ENCODE peak calls at places on chromosomes 13 and 19, in four cellular contexts. Z is GM12878, L is SK-N-SH, K is K562. S is an unnamed sample.
A peak's percentile ranks its signal among the peaks of the same experiment; 100 is the strongest.

GRCh38 chr13:80083516-80084085 is 257.3 kb downstream of the SPRY2 start:
- DNase-seq in Z (no peak), L (no peak), K (no peak), S (no peak)

GRCh38 chr13:27341616-27342015 is 71.0 kb downstream of the RASL11A start:
- DNase-seq in Z (no peak), L (no peak), K (peak; percentile 16), S (no peak)

GRCh38 chr13:97982286-97982685 is 28.8 kb downstream of the IPO5 start:
- DNase-seq in Z (no peak), L (no peak), K (no peak), S (no peak)

GRCh38 chr19:30854661-30855060 is 482.5 kb downstream of the ZNF536 start:
- DNase-seq in Z (no peak), L (no peak), K (no peak), S (no peak)

GRCh38 chr13:43664700-43665191 is 122.0 kb downstream of the ENOX1 start:
- DNase-seq in Z (no peak), L (no peak), K (no peak), S (no peak)

GRCh38 chr19:48961051-48961649 is 4.0 kb upstream of the FTL start:
- DNase-seq in Z (no peak), L (no peak), K (peak; percentile 39), S (no peak)

GRCh38 chr13:103287659-103288058 is 221.4 kb upstream of the SLC10A2 start:
- DNase-seq in Z (no peak), L (no peak), K (no peak), S (no peak)

GRCh38 chr13:76016799-76017198 is 380.7 kb downstream of the LMO7 start:
- DNase-seq in Z (no peak), L (peak; percentile 17), K (peak; percentile 58), S (no peak)

GRCh38 chr19:29878973-29879654 is 62.9 kb upstream of the URI1 start:
- DNase-seq in Z (no peak), L (peak; percentile 91), K (peak; percentile 71), S (no peak)

GRCh38 chr13:77207943-77208342 is 119.0 kb downstream of the MYCBP2 start:
- DNase-seq in Z (no peak), L (no peak), K (no peak), S (no peak)

GRCh38 chr13:84243340-84243739 is 361.1 kb upstream of the SLITRK1 start:
- DNase-seq in Z (no peak), L (no peak), K (no peak), S (no peak)

GRCh38 chr13:51822106-51822840 is 18.3 kb upstream of the DHRS12 start:
- DNase-seq in Z (no peak), L (no peak), K (no peak), S (no peak)

GRCh38 chr19:54453921-54454780 is 5.2 kb downstream of the LENG8 start:
- DNase-seq in Z (no peak), L (no peak), K (no peak), S (no peak)

GRCh38 chr19:52453324-52454094 is at the start of gene ZNF578:
- DNase-seq in Z (no peak), L (peak; percentile 95), K (peak; percentile 57), S (peak; percentile 91)

GRCh38 chr19:48510421-48511268 is 990 bp downstream of the LMTK3 start:
- DNase-seq in Z (no peak), L (peak; percentile 80), K (peak; percentile 77), S (no peak)

GRCh38 chr13:47945738-47946137 is 55.3 kb downstream of the SUCLA2 start:
- DNase-seq in Z (no peak), L (no peak), K (peak; percentile 2), S (no peak)

GRCh38 chr19:2867025-2867991 is at the start of gene ZNF556:
- DNase-seq in Z (no peak), L (peak; percentile 99), K (peak; percentile 45), S (no peak)

GRCh38 chr13:31067416-31068118 is 94.1 kb downstream of the HSPH1 start:
- DNase-seq in Z (no peak), L (no peak), K (no peak), S (no peak)

GRCh38 chr19:21835810-21836444 is at the start of gene ZNF43:
- DNase-seq in Z (peak; percentile 13), L (peak; percentile 79), K (peak; percentile 89), S (no peak)

GRCh38 chr19:18098891-18099622 is 1.5 kb downstream of the MAST3 start:
- DNase-seq in Z (peak; percentile 84), L (no peak), K (peak; percentile 74), S (no peak)

GRCh38 chr13:113997845-113998751 is 24.2 kb upstream of the C13orf46 start:
- DNase-seq in Z (no peak), L (peak; percentile 54), K (no peak), S (no peak)

GRCh38 chr19:14072535-14073231 is at the start of gene MISP3:
- DNase-seq in Z (no peak), L (peak; percentile 46), K (peak; percentile 40), S (no peak)

GRCh38 chr13:39397866-39398265 is 205.1 kb downstream of the LHFPL6 start:
- DNase-seq in Z (no peak), L (no peak), K (no peak), S (no peak)

GRCh38 chr19:12628040-12629022 is 17.6 kb downstream of the ZNF791 start:
- DNase-seq in Z (no peak), L (no peak), K (no peak), S (no peak)

GRCh38 chr19:2503521-2504109 is 27.7 kb downstream of the GADD45B start:
- DNase-seq in Z (no peak), L (no peak), K (peak; percentile 41), S (no peak)

GRCh38 chr13:37179646-37180045 is 74.2 kb upstream of the CSNK1A1L start:
- DNase-seq in Z (no peak), L (no peak), K (no peak), S (no peak)

GRCh38 chr13:39875111-39875510 is 219.6 kb downstream of the COG6 start:
- DNase-seq in Z (no peak), L (no peak), K (no peak), S (no peak)

GRCh38 chr19:35742121-35742724 is at the start of gene IGFLR1:
- DNase-seq in Z (peak; percentile 64), L (no peak), K (no peak), S (no peak)

GRCh38 chr19:10895920-10896319 is 24.6 kb downstream of the CARM1 start:
- DNase-seq in Z (no peak), L (no peak), K (no peak), S (no peak)

GRCh38 chr13:37984357-37984756 is 114.8 kb upstream of the TRPC4 start:
- DNase-seq in Z (no peak), L (no peak), K (peak; percentile 16), S (no peak)

GRCh38 chr19:340620-341385 is 3.8 kb downstream of the MIER2 start:
- DNase-seq in Z (no peak), L (no peak), K (no peak), S (no peak)

GRCh38 chr19:22426901-22427300 is 4.8 kb upstream of the ZNF98 start:
- DNase-seq in Z (no peak), L (no peak), K (no peak), S (no peak)

GRCh38 chr13:98942997-98943396 is 34.9 kb downstream of the DOCK9 start:
- DNase-seq in Z (no peak), L (no peak), K (no peak), S (no peak)

GRCh38 chr13:91126806-91127205 is 220.7 kb upstream of the MIR17HG start:
- DNase-seq in Z (no peak), L (no peak), K (no peak), S (no peak)

GRCh38 chr19:7152568-7152967 is 83.1 kb downstream of the ZNF557 start:
- DNase-seq in Z (no peak), L (peak; percentile 26), K (no peak), S (no peak)

GRCh38 chr13:61170791-61171330 is 244.8 kb downstream of the PCDH20 start:
- DNase-seq in Z (no peak), L (no peak), K (no peak), S (no peak)

GRCh38 chr13:29187584-29187983 is 367.4 kb downstream of the MTUS2 start:
- DNase-seq in Z (no peak), L (no peak), K (no peak), S (no peak)

GRCh38 chr13:29182216-29182615 is 362.1 kb downstream of the MTUS2 start:
- DNase-seq in Z (no peak), L (no peak), K (no peak), S (no peak)
- TF ChIP-seq GABPA in Z (no peak), L (no peak), K (no peak), S (no peak)

GRCh38 chr19:28701491-28701890 is 511.5 kb downstream of the UQCRFS1 start:
- DNase-seq in Z (no peak), L (no peak), K (no peak), S (no peak)

GRCh38 chr19:28703400-28703956 is 509.5 kb downstream of the UQCRFS1 start:
- DNase-seq in Z (no peak), L (no peak), K (no peak), S (no peak)

GRCh38 chr19:28706693-28707092 is 506.3 kb downstream of the UQCRFS1 start:
- DNase-seq in Z (no peak), L (no peak), K (no peak), S (no peak)

GRCh38 chr19:28700176-28700575 is 512.8 kb downstream of the UQCRFS1 start:
- DNase-seq in Z (no peak), L (no peak), K (no peak), S (no peak)

DNA sequence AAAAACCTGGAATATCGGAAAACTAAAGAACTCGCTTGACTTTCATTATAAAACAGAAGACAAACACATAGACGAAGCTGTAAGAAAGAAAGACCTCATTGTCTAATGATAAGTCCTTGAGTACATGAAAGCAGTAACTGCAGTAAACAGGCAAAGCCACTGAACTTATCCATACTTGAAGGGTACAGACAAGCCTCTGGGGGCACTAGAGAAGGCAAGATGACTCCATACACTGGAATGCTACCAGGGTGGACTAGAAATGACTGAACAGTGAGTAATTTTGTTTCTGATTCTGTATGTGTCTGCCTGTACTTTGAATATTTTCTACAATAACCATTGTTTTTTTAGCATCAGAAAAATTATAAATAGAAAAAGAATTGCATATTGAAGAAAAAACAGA is 507.9 kb downstream of the UQCRFS1 start:
- DNase-seq in Z (no peak), L (no peak), K (peak; percentile 20), S (no peak)
- TF ChIP-seq CTCF in Z (no peak), L (peak; percentile 70), K (peak; percentile 28), S (no peak)

DNA sequence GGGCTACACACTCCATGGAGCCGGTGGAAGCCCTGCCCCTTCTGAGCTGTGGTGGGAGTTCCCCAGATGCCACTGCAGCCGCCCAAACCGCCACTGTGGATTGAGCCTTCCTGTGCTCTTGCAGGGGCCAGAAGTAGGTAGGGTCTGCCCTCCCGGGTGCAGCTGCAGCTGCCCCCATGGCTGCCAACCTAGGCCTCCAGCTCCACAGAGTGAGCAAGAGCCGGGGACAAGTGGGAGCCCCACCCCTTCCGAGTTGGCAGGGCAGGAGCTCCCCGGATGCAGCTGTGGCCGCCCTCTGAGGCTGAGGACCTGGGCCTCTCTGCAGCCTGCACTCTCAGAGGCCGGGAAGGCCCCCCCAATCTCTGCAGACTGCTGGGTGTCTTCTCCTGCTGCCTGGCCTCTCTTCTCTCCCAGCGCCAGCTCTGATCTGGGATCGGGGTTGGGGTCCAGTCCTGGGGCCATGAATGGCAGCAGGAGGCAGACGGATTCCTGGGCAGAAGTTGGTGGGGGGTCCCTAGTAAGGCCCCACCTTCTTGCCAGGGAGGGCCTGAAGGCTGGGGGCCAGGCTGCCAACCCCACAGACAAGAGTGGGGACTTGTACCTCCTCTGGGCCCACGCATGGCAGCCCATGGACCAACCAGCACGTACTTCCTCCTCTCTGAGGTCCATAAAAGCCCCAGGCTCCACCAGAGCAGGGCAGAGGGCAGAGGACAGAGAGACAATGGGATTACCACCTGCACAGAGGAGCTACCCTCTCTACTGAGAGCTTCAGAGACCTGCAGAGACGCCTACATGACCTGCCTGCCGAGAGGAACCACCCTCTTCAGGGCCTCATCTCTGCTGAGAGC is 28.9 kb downstream of the AP2S1 start:
- DNase-seq in Z (no peak), L (no peak), K (no peak), S (peak; percentile 89)
- TF ChIP-seq GABPA in Z (no peak), L (no peak), K (no peak), S (peak; percentile 43)

GRCh38 chr13:94119360-94119936 is 360.0 kb downstream of the DCT start:
- DNase-seq in Z (no peak), L (no peak), K (no peak), S (no peak)
- TF ChIP-seq CTCF in Z (no peak), L (no peak), K (no peak), S (no peak)

S was measured in HL-60.